ENCODE peak calls at places on chromosomes 7 and 10, in five cellular contexts. A is activated B cell treated with CpG ODN at 0.5 μM for 24 hours, J is Calu3, D is SIG-M5, E is osteocyte. I is an unnamed sample.

GRCh38 chr10:126133906-126134703 is 237.7 kb downstream of the FANK1 start:
- DNase-seq in A (no peak), E (no peak), J (no peak), D (no peak), I (no peak)

GRCh38 chr10:48516878-48517277 is 88.0 kb downstream of the ARHGAP22 start:
- DNase-seq in J (no peak), A (no peak), E (no peak), D (no peak), I (no peak)

GRCh38 chr7:28354601-28355062 is 57.7 kb upstream of the CREB5 start:
- DNase-seq in E (no peak), J (peak), A (no peak), D (no peak), I (no peak)

GRCh38 chr7:157412491-157413180 is 75.8 kb downstream of the DNAJB6 start:
- DNase-seq in J (no peak), D (no peak), A (no peak), E (no peak), I (no peak)

GRCh38 chr7:74503061-74503460 is 49.4 kb downstream of the GTF2IRD1 start:
- DNase-seq in E (no peak), J (no peak), A (no peak), D (no peak), I (no peak)

GRCh38 chr7:47338031-47338430 is 243.9 kb downstream of the TNS3 start:
- DNase-seq in E (no peak), D (no peak), J (no peak), A (no peak), I (no peak)

GRCh38 chr10:86937502-86938154 is 19.8 kb downstream of the MMRN2 start:
- DNase-seq in J (no peak), D (no peak), E (no peak), A (no peak), I (no peak)

GRCh38 chr7:6423942-6424701 is 23.6 kb downstream of the DAGLB start:
- DNase-seq in D (peak), A (no peak), E (no peak), J (peak), I (no peak)

GRCh38 chr7:155466142-155466813 is 8.3 kb downstream of the EN2 start:
- DNase-seq in D (no peak), E (no peak), A (no peak), J (no peak), I (no peak)

GRCh38 chr7:55438085-55438764 is 73.1 kb downstream of the LANCL2 start:
- DNase-seq in A (no peak), J (no peak), D (no peak), E (no peak), I (no peak)

GRCh38 chr7:132380065-132380464 is 196.2 kb downstream of the PLXNA4 start:
- DNase-seq in D (no peak), A (no peak), J (no peak), E (no peak), I (no peak)

GRCh38 chr10:29141761-29142160 is 147.1 kb upstream of the LYZL1 start:
- DNase-seq in A (no peak), J (peak), D (no peak), E (peak), I (no peak)

GRCh38 chr10:80201592-80202256 is 3.6 kb downstream of the ANXA11 start:
- DNase-seq in A (no peak), E (no peak), J (no peak), D (no peak), I (no peak)

GRCh38 chr10:130746311-130746710 is 565.2 kb downstream of the TCERG1L start:
- DNase-seq in D (no peak), E (no peak), A (no peak), J (no peak), I (peak)